ENCODE peak calls at places on chromosomes 7 and 10, in ten cellular contexts. One of them, this sample, is unnamed. For H3K9me3, the result is how much of the 10 kb centered on the place peaks cover.

GRCh38 chr7:159149488-159149887 is 4.8 kb upstream of the VIPR2 start:
- DNase-seq in naive thymus-derived CD4-positive, alpha-beta T cell: no peak
- DNase-seq in SK-N-SH: no peak
- DNase-seq in left lung: no peak
- DNase-seq in endothelial cell of umbilical vein: no peak
- DNase-seq in adipocyte: no peak
- DNase-seq in esophagus muscularis mucosa: no peak
- DNase-seq in transverse colon: no peak
- DNase-seq in mammary epithelial cell: no peak
- DNase-seq in CD4-positive, alpha-beta memory T cell: no peak
- DNase-seq in this sample: no peak

GRCh38 chr7:42907316-42907715 is 4.6 kb downstream of the C7orf25 start:
- DNase-seq in naive thymus-derived CD4-positive, alpha-beta T cell: no peak
- DNase-seq in left lung: no peak
- DNase-seq in adipocyte: no peak
- DNase-seq in CD4-positive, alpha-beta memory T cell: no peak
- DNase-seq in mammary epithelial cell: no peak
- DNase-seq in transverse colon: no peak
- DNase-seq in esophagus muscularis mucosa: no peak
- DNase-seq in endothelial cell of umbilical vein: no peak
- DNase-seq in SK-N-SH: no peak
- DNase-seq in this sample: no peak

GRCh38 chr7:99109108-99110051 is 34.5 kb downstream of the SMURF1 start:
- DNase-seq in endothelial cell of umbilical vein: peak
- DNase-seq in transverse colon: no peak
- DNase-seq in esophagus muscularis mucosa: no peak
- DNase-seq in left lung: peak
- DNase-seq in naive thymus-derived CD4-positive, alpha-beta T cell: peak
- DNase-seq in SK-N-SH: peak
- DNase-seq in adipocyte: peak
- DNase-seq in mammary epithelial cell: no peak
- DNase-seq in CD4-positive, alpha-beta memory T cell: no peak
- DNase-seq in this sample: no peak

GRCh38 chr7:47401571-47402570 is 180.0 kb downstream of the TNS3 start:
- DNase-seq in esophagus muscularis mucosa: no peak
- DNase-seq in adipocyte: no peak
- DNase-seq in endothelial cell of umbilical vein: no peak
- DNase-seq in naive thymus-derived CD4-positive, alpha-beta T cell: no peak
- DNase-seq in mammary epithelial cell: no peak
- DNase-seq in CD4-positive, alpha-beta memory T cell: no peak
- DNase-seq in left lung: no peak
- DNase-seq in SK-N-SH: no peak
- DNase-seq in transverse colon: peak
- DNase-seq in this sample: no peak

GRCh38 chr7:110779313-110779712 is 311.6 kb upstream of the LRRN3 start:
- DNase-seq in left lung: no peak
- DNase-seq in naive thymus-derived CD4-positive, alpha-beta T cell: no peak
- DNase-seq in SK-N-SH: no peak
- DNase-seq in esophagus muscularis mucosa: no peak
- DNase-seq in mammary epithelial cell: no peak
- DNase-seq in endothelial cell of umbilical vein: no peak
- DNase-seq in transverse colon: no peak
- DNase-seq in adipocyte: no peak
- DNase-seq in CD4-positive, alpha-beta memory T cell: no peak
- DNase-seq in this sample: no peak

GRCh38 chr10:44196008-44196320 is 188.9 kb downstream of the CXCL12 start:
- DNase-seq in endothelial cell of umbilical vein: no peak
- DNase-seq in mammary epithelial cell: no peak
- DNase-seq in left lung: no peak
- DNase-seq in adipocyte: no peak
- DNase-seq in CD4-positive, alpha-beta memory T cell: no peak
- DNase-seq in transverse colon: no peak
- DNase-seq in SK-N-SH: no peak
- DNase-seq in esophagus muscularis mucosa: peak
- DNase-seq in naive thymus-derived CD4-positive, alpha-beta T cell: no peak
- DNase-seq in this sample: no peak

GRCh38 chr7:80748302-80749042 is 110.0 kb downstream of the CD36 start:
- DNase-seq in esophagus muscularis mucosa: no peak
- DNase-seq in transverse colon: no peak
- DNase-seq in CD4-positive, alpha-beta memory T cell: no peak
- DNase-seq in left lung: no peak
- DNase-seq in naive thymus-derived CD4-positive, alpha-beta T cell: no peak
- DNase-seq in endothelial cell of umbilical vein: peak
- DNase-seq in adipocyte: no peak
- DNase-seq in SK-N-SH: no peak
- DNase-seq in mammary epithelial cell: no peak
- DNase-seq in this sample: no peak

GRCh38 chr7:89401099-89401498 is 605.6 kb upstream of the TEX47 start:
- DNase-seq in transverse colon: no peak
- DNase-seq in endothelial cell of umbilical vein: no peak
- DNase-seq in naive thymus-derived CD4-positive, alpha-beta T cell: no peak
- DNase-seq in SK-N-SH: no peak
- DNase-seq in mammary epithelial cell: no peak
- DNase-seq in adipocyte: no peak
- DNase-seq in esophagus muscularis mucosa: no peak
- DNase-seq in CD4-positive, alpha-beta memory T cell: no peak
- DNase-seq in left lung: no peak
- DNase-seq in this sample: no peak

GRCh38 chr7:14191686-14192098 is 202.2 kb upstream of the ETV1 start:
- DNase-seq in endothelial cell of umbilical vein: no peak
- DNase-seq in naive thymus-derived CD4-positive, alpha-beta T cell: no peak
- DNase-seq in left lung: no peak
- DNase-seq in mammary epithelial cell: peak
- DNase-seq in CD4-positive, alpha-beta memory T cell: no peak
- DNase-seq in SK-N-SH: no peak
- DNase-seq in transverse colon: no peak
- DNase-seq in adipocyte: peak
- DNase-seq in esophagus muscularis mucosa: no peak
- DNase-seq in this sample: no peak

GRCh38 chr7:156174428-156174827 is 362.2 kb upstream of the SHH start:
- DNase-seq in CD4-positive, alpha-beta memory T cell: no peak
- DNase-seq in naive thymus-derived CD4-positive, alpha-beta T cell: no peak
- DNase-seq in left lung: peak
- DNase-seq in mammary epithelial cell: no peak
- DNase-seq in adipocyte: no peak
- DNase-seq in esophagus muscularis mucosa: no peak
- DNase-seq in transverse colon: no peak
- DNase-seq in SK-N-SH: no peak
- DNase-seq in endothelial cell of umbilical vein: no peak
- DNase-seq in this sample: no peak

GRCh38 chr10:58266826-58267712 is 625 bp downstream of the IPMK start:
- DNase-seq in left lung: peak
- DNase-seq in mammary epithelial cell: peak
- DNase-seq in naive thymus-derived CD4-positive, alpha-beta T cell: peak
- DNase-seq in endothelial cell of umbilical vein: peak
- DNase-seq in adipocyte: peak
- DNase-seq in SK-N-SH: peak
- DNase-seq in transverse colon: peak
- DNase-seq in esophagus muscularis mucosa: peak
- DNase-seq in CD4-positive, alpha-beta memory T cell: peak
- DNase-seq in this sample: peak

GRCh38 chr10:78983608-78984007 is 85.2 kb upstream of the ZMIZ1 start:
- DNase-seq in left lung: no peak
- DNase-seq in adipocyte: no peak
- DNase-seq in naive thymus-derived CD4-positive, alpha-beta T cell: no peak
- DNase-seq in mammary epithelial cell: no peak
- DNase-seq in CD4-positive, alpha-beta memory T cell: no peak
- DNase-seq in esophagus muscularis mucosa: no peak
- DNase-seq in endothelial cell of umbilical vein: no peak
- DNase-seq in SK-N-SH: no peak
- DNase-seq in transverse colon: no peak
- DNase-seq in this sample: no peak

GRCh38 chr7:64320547-64321495 is 7.1 kb downstream of the ZNF736 start:
- DNase-seq in adipocyte: no peak
- DNase-seq in transverse colon: no peak
- DNase-seq in left lung: no peak
- DNase-seq in esophagus muscularis mucosa: no peak
- DNase-seq in naive thymus-derived CD4-positive, alpha-beta T cell: no peak
- DNase-seq in SK-N-SH: no peak
- DNase-seq in endothelial cell of umbilical vein: no peak
- DNase-seq in mammary epithelial cell: no peak
- DNase-seq in CD4-positive, alpha-beta memory T cell: no peak
- DNase-seq in this sample: no peak
- H3K9me3 ChIP-seq in adipocyte: under half
- H3K9me3 ChIP-seq in transverse colon: under half
- H3K9me3 ChIP-seq in left lung: under half
- H3K9me3 ChIP-seq in esophagus muscularis mucosa: under half
- H3K9me3 ChIP-seq in naive thymus-derived CD4-positive, alpha-beta T cell: under half
- H3K9me3 ChIP-seq in SK-N-SH: under half
- H3K9me3 ChIP-seq in endothelial cell of umbilical vein: under half
- H3K9me3 ChIP-seq in mammary epithelial cell: under half
- H3K9me3 ChIP-seq in CD4-positive, alpha-beta memory T cell: under half
- H3K9me3 ChIP-seq in this sample: under half

DNA sequence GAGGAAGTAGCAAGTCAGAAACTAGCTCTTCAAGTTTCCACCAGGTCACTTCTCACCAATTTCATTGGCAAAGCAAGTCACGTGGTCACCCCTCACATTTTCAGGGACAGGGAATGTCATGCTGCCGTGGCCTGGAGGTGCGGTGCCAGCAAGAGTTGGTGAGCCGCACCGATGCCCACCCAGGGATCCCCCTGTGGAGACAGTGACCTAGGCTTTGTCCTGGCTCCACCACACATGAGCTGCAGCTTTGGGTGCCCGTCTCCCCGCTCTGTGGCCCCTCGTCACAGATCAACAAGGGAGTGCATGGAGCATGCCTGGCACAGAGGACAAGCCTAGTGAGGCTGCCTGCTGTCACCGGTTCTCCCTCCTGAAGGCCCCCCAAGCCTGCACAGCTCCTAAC is 226.7 kb upstream of the PPP2R2D start:
- DNase-seq in naive thymus-derived CD4-positive, alpha-beta T cell: no peak
- DNase-seq in CD4-positive, alpha-beta memory T cell: no peak
- DNase-seq in esophagus muscularis mucosa: no peak
- DNase-seq in endothelial cell of umbilical vein: no peak
- DNase-seq in transverse colon: no peak
- DNase-seq in SK-N-SH: no peak
- DNase-seq in left lung: peak
- DNase-seq in adipocyte: no peak
- DNase-seq in mammary epithelial cell: no peak
- DNase-seq in this sample: no peak
- H3K9me3 ChIP-seq in naive thymus-derived CD4-positive, alpha-beta T cell: under half
- H3K9me3 ChIP-seq in CD4-positive, alpha-beta memory T cell: under half
- H3K9me3 ChIP-seq in esophagus muscularis mucosa: under half
- H3K9me3 ChIP-seq in endothelial cell of umbilical vein: under half
- H3K9me3 ChIP-seq in transverse colon: under half
- H3K9me3 ChIP-seq in SK-N-SH: under half
- H3K9me3 ChIP-seq in left lung: under half
- H3K9me3 ChIP-seq in adipocyte: under half
- H3K9me3 ChIP-seq in mammary epithelial cell: under half
- H3K9me3 ChIP-seq in this sample: under half

DNA sequence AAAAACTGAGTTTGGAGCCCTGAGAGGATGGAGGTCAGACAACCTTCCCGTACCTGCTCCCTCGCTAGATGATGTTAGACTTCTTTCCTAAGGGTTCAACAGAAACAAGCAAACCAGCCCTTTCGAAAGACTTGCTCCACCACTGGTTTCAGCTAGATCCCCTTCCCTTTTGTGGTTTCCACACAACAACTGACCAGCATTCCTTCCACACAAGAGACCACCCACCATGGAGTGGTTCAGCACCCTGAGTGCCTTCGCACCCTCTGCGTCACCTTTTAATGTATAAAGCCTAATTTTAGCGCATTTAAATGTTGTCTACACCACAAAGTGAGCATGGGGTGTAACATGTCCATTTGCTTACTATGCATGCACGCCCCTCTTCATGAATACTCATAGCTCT is 68.9 kb downstream of the TACC2 start:
- DNase-seq in transverse colon: no peak
- DNase-seq in esophagus muscularis mucosa: no peak
- DNase-seq in left lung: no peak
- DNase-seq in SK-N-SH: no peak
- DNase-seq in naive thymus-derived CD4-positive, alpha-beta T cell: no peak
- DNase-seq in endothelial cell of umbilical vein: no peak
- DNase-seq in adipocyte: no peak
- DNase-seq in CD4-positive, alpha-beta memory T cell: no peak
- DNase-seq in mammary epithelial cell: no peak
- DNase-seq in this sample: no peak
- H3K9me3 ChIP-seq in transverse colon: under half
- H3K9me3 ChIP-seq in esophagus muscularis mucosa: under half
- H3K9me3 ChIP-seq in left lung: under half
- H3K9me3 ChIP-seq in SK-N-SH: under half
- H3K9me3 ChIP-seq in naive thymus-derived CD4-positive, alpha-beta T cell: under half
- H3K9me3 ChIP-seq in endothelial cell of umbilical vein: under half
- H3K9me3 ChIP-seq in adipocyte: under half
- H3K9me3 ChIP-seq in CD4-positive, alpha-beta memory T cell: under half
- H3K9me3 ChIP-seq in mammary epithelial cell: under half
- H3K9me3 ChIP-seq in this sample: under half

GRCh38 chr7:157841757-157842390 is 505.1 kb downstream of the DNAJB6 start:
- DNase-seq in mammary epithelial cell: no peak
- DNase-seq in naive thymus-derived CD4-positive, alpha-beta T cell: no peak
- DNase-seq in left lung: peak
- DNase-seq in endothelial cell of umbilical vein: no peak
- DNase-seq in esophagus muscularis mucosa: no peak
- DNase-seq in CD4-positive, alpha-beta memory T cell: no peak
- DNase-seq in adipocyte: no peak
- DNase-seq in transverse colon: no peak
- DNase-seq in SK-N-SH: no peak
- DNase-seq in this sample: no peak

GRCh38 chr7:157839226-157839625 is 502.4 kb downstream of the DNAJB6 start:
- DNase-seq in naive thymus-derived CD4-positive, alpha-beta T cell: no peak
- DNase-seq in left lung: no peak
- DNase-seq in adipocyte: no peak
- DNase-seq in SK-N-SH: no peak
- DNase-seq in transverse colon: no peak
- DNase-seq in esophagus muscularis mucosa: no peak
- DNase-seq in mammary epithelial cell: no peak
- DNase-seq in CD4-positive, alpha-beta memory T cell: no peak
- DNase-seq in endothelial cell of umbilical vein: no peak
- DNase-seq in this sample: no peak

GRCh38 chr7:157840174-157840912 is 503.5 kb downstream of the DNAJB6 start:
- DNase-seq in mammary epithelial cell: no peak
- DNase-seq in naive thymus-derived CD4-positive, alpha-beta T cell: no peak
- DNase-seq in endothelial cell of umbilical vein: no peak
- DNase-seq in SK-N-SH: no peak
- DNase-seq in CD4-positive, alpha-beta memory T cell: no peak
- DNase-seq in left lung: peak
- DNase-seq in transverse colon: no peak
- DNase-seq in esophagus muscularis mucosa: no peak
- DNase-seq in adipocyte: no peak
- DNase-seq in this sample: no peak

GRCh38 chr7:157840913-157841756 is 504.3 kb downstream of the DNAJB6 start:
- DNase-seq in adipocyte: no peak
- DNase-seq in CD4-positive, alpha-beta memory T cell: no peak
- DNase-seq in transverse colon: no peak
- DNase-seq in esophagus muscularis mucosa: no peak
- DNase-seq in naive thymus-derived CD4-positive, alpha-beta T cell: no peak
- DNase-seq in mammary epithelial cell: no peak
- DNase-seq in left lung: peak
- DNase-seq in SK-N-SH: no peak
- DNase-seq in endothelial cell of umbilical vein: no peak
- DNase-seq in this sample: no peak

DNA sequence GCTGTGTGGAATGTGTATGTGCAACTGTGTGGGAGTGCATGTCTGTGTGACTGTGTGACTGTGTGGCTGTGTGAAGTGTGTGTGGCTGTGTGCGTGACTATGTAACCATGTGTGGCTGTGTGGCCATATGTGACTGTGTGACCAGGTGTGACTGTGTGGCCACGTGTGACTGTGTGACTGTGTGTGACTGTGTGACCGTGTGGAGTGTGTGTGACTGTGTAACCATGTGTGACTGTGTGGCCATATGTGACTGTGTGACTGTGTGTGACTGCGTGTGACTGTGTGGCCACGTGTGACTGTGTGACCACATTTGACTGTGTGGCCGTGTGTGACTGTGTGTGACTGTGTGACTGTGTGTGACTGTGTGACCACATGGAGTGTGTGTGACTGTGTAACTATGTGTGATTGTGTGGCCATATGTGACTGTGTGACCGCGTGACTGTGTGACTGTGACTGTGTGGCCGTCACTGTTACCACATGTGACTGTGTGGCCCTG is 502.9 kb downstream of the DNAJB6 start:
- DNase-seq in adipocyte: no peak
- DNase-seq in transverse colon: no peak
- DNase-seq in left lung: no peak
- DNase-seq in SK-N-SH: no peak
- DNase-seq in CD4-positive, alpha-beta memory T cell: no peak
- DNase-seq in naive thymus-derived CD4-positive, alpha-beta T cell: no peak
- DNase-seq in endothelial cell of umbilical vein: no peak
- DNase-seq in esophagus muscularis mucosa: no peak
- DNase-seq in mammary epithelial cell: no peak
- DNase-seq in this sample: no peak
- H3K9me3 ChIP-seq in adipocyte: under half
- H3K9me3 ChIP-seq in transverse colon: under half
- H3K9me3 ChIP-seq in left lung: under half
- H3K9me3 ChIP-seq in SK-N-SH: under half
- H3K9me3 ChIP-seq in CD4-positive, alpha-beta memory T cell: under half
- H3K9me3 ChIP-seq in naive thymus-derived CD4-positive, alpha-beta T cell: under half
- H3K9me3 ChIP-seq in endothelial cell of umbilical vein: under half
- H3K9me3 ChIP-seq in esophagus muscularis mucosa: under half
- H3K9me3 ChIP-seq in mammary epithelial cell: under half
- H3K9me3 ChIP-seq in this sample: under half